ENCODE peak calls at places on chromosome 17, in eight cellular contexts. One of them, this sample, is unnamed.

GRCh38 chr17:17682737-17683675 is 1.7 kb downstream of the RAI1 start:
- DNase-seq in MM.1S: peak; percentile 64
- DNase-seq in neural progenitor cell: peak; percentile 82
- DNase-seq in PC-3: peak; percentile 69
- DNase-seq in GM23338: peak; percentile 75
- DNase-seq in HCT116: no peak
- DNase-seq in OCI-LY7: peak; percentile 65
- DNase-seq in SK-N-SH: peak; percentile 83
- DNase-seq in this sample: peak; percentile 90

GRCh38 chr17:17900615-17901520 is 64.1 kb upstream of the SREBF1 start:
- DNase-seq in MM.1S: no peak
- DNase-seq in neural progenitor cell: no peak
- DNase-seq in PC-3: peak; percentile 97
- DNase-seq in GM23338: no peak
- DNase-seq in HCT116: peak; percentile 78
- DNase-seq in OCI-LY7: no peak
- DNase-seq in SK-N-SH: peak; percentile 77
- DNase-seq in this sample: peak; percentile 66

GRCh38 chr17:31497994-31498826 is 106.7 kb downstream of the RAB11FIP4 start:
- DNase-seq in MM.1S: no peak
- DNase-seq in neural progenitor cell: no peak
- DNase-seq in PC-3: no peak
- DNase-seq in GM23338: no peak
- DNase-seq in HCT116: no peak
- DNase-seq in OCI-LY7: no peak
- DNase-seq in SK-N-SH: no peak
- DNase-seq in this sample: no peak

GRCh38 chr17:19897108-19897854 is 29.5 kb upstream of the ULK2 start:
- DNase-seq in MM.1S: no peak
- DNase-seq in neural progenitor cell: no peak
- DNase-seq in PC-3: peak; percentile 85
- DNase-seq in GM23338: no peak
- DNase-seq in HCT116: no peak
- DNase-seq in OCI-LY7: no peak
- DNase-seq in SK-N-SH: no peak
- DNase-seq in this sample: no peak

GRCh38 chr17:83185023-83186002 is 105.9 kb downstream of the METRNL start:
- DNase-seq in MM.1S: no peak
- DNase-seq in neural progenitor cell: no peak
- DNase-seq in PC-3: no peak
- DNase-seq in GM23338: no peak
- DNase-seq in HCT116: no peak
- DNase-seq in OCI-LY7: no peak
- DNase-seq in SK-N-SH: no peak
- DNase-seq in this sample: no peak

GRCh38 chr17:80970044-80970761 is 21.4 kb upstream of the CHMP6 start:
- DNase-seq in MM.1S: peak; percentile 38
- DNase-seq in neural progenitor cell: peak; percentile 62
- DNase-seq in PC-3: peak; percentile 57
- DNase-seq in GM23338: no peak
- DNase-seq in HCT116: no peak
- DNase-seq in OCI-LY7: peak; percentile 48
- DNase-seq in SK-N-SH: peak; percentile 82
- DNase-seq in this sample: peak; percentile 46

GRCh38 chr17:78895322-78895721 is 7.7 kb downstream of the CEP295NL start:
- DNase-seq in MM.1S: no peak
- DNase-seq in neural progenitor cell: no peak
- DNase-seq in PC-3: no peak
- DNase-seq in GM23338: no peak
- DNase-seq in HCT116: no peak
- DNase-seq in OCI-LY7: no peak
- DNase-seq in SK-N-SH: no peak
- DNase-seq in this sample: no peak

GRCh38 chr17:45172541-45173286 is 11.0 kb downstream of the HEXIM2 start:
- DNase-seq in MM.1S: peak; percentile 56
- DNase-seq in neural progenitor cell: peak; percentile 62
- DNase-seq in PC-3: peak; percentile 97
- DNase-seq in GM23338: peak; percentile 63
- DNase-seq in HCT116: peak; percentile 87
- DNase-seq in OCI-LY7: peak; percentile 81
- DNase-seq in SK-N-SH: peak; percentile 93
- DNase-seq in this sample: peak; percentile 64

GRCh38 chr17:14361945-14362508 is 61.1 kb downstream of the HS3ST3B1 start:
- DNase-seq in MM.1S: no peak
- DNase-seq in neural progenitor cell: no peak
- DNase-seq in PC-3: no peak
- DNase-seq in GM23338: no peak
- DNase-seq in HCT116: no peak
- DNase-seq in OCI-LY7: no peak
- DNase-seq in SK-N-SH: no peak
- DNase-seq in this sample: peak; percentile 60

GRCh38 chr17:79615926-79616325 is 5.1 kb upstream of the RBFOX3 start:
- DNase-seq in MM.1S: no peak
- DNase-seq in neural progenitor cell: no peak
- DNase-seq in PC-3: no peak
- DNase-seq in GM23338: no peak
- DNase-seq in HCT116: no peak
- DNase-seq in OCI-LY7: no peak
- DNase-seq in SK-N-SH: no peak
- DNase-seq in this sample: no peak

GRCh38 chr17:49101054-49101534 is 31.5 kb upstream of the B4GALNT2 start:
- DNase-seq in MM.1S: no peak
- DNase-seq in neural progenitor cell: no peak
- DNase-seq in PC-3: peak; percentile 99
- DNase-seq in GM23338: no peak
- DNase-seq in HCT116: peak; percentile 72
- DNase-seq in OCI-LY7: no peak
- DNase-seq in SK-N-SH: no peak
- DNase-seq in this sample: peak; percentile 38
- TF ChIP-seq EZH2phosphoT487 in MM.1S: no peak
- TF ChIP-seq EZH2phosphoT487 in neural progenitor cell: no peak
- TF ChIP-seq EZH2phosphoT487 in PC-3: no peak
- TF ChIP-seq EZH2phosphoT487 in GM23338: no peak
- TF ChIP-seq EZH2phosphoT487 in HCT116: no peak
- TF ChIP-seq EZH2phosphoT487 in OCI-LY7: no peak
- TF ChIP-seq EZH2phosphoT487 in SK-N-SH: no peak
- TF ChIP-seq EZH2phosphoT487 in this sample: no peak

GRCh38 chr17:62792122-62792800 is 15.9 kb downstream of the MARCHF10 start:
- DNase-seq in MM.1S: no peak
- DNase-seq in neural progenitor cell: no peak
- DNase-seq in PC-3: peak; percentile 98
- DNase-seq in GM23338: no peak
- DNase-seq in HCT116: peak; percentile 61
- DNase-seq in OCI-LY7: no peak
- DNase-seq in SK-N-SH: no peak
- DNase-seq in this sample: no peak

GRCh38 chr17:62793919-62794665 is 14.0 kb downstream of the MARCHF10 start:
- DNase-seq in MM.1S: no peak
- DNase-seq in neural progenitor cell: no peak
- DNase-seq in PC-3: no peak
- DNase-seq in GM23338: no peak
- DNase-seq in HCT116: no peak
- DNase-seq in OCI-LY7: no peak
- DNase-seq in SK-N-SH: no peak
- DNase-seq in this sample: no peak

GRCh38 chr17:62787358-62787757 is 20.8 kb downstream of the MARCHF10 start:
- DNase-seq in MM.1S: no peak
- DNase-seq in neural progenitor cell: no peak
- DNase-seq in PC-3: peak; percentile 87
- DNase-seq in GM23338: no peak
- DNase-seq in HCT116: no peak
- DNase-seq in OCI-LY7: no peak
- DNase-seq in SK-N-SH: no peak
- DNase-seq in this sample: no peak

GRCh38 chr17:62791235-62792121 is 16.6 kb downstream of the MARCHF10 start:
- DNase-seq in MM.1S: no peak
- DNase-seq in neural progenitor cell: no peak
- DNase-seq in PC-3: peak; percentile 69
- DNase-seq in GM23338: no peak
- DNase-seq in HCT116: no peak
- DNase-seq in OCI-LY7: no peak
- DNase-seq in SK-N-SH: no peak
- DNase-seq in this sample: no peak

DNA sequence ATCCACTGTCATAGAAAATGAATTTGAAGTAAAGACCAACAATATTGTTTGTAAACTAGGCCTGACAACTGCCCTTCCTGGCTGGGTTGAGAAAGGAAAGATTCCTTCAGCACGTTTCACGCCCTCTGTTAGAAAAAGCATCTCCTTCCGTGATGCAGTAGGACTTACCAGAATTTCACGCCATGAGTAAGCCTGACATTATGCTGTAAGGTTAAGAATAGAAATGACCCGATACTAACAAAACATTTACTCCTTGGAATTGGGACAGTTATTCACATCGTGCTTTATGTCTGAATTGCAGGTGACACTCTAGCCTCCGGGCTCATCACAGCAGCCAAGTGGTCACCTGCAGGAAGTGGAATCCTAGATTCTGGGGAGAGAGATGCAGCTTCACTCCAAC is 17.6 kb downstream of the MARCHF10 start:
- DNase-seq in MM.1S: no peak
- DNase-seq in neural progenitor cell: no peak
- DNase-seq in PC-3: peak; percentile 96
- DNase-seq in GM23338: no peak
- DNase-seq in HCT116: no peak
- DNase-seq in OCI-LY7: no peak
- DNase-seq in SK-N-SH: no peak
- DNase-seq in this sample: no peak
- H3K4me2 ChIP-seq in MM.1S: no peak overlapping the region
- H3K4me2 ChIP-seq in neural progenitor cell: no peak overlapping the region
- H3K4me2 ChIP-seq in PC-3: peak overlapping the region; percentile 70
- H3K4me2 ChIP-seq in GM23338: no peak overlapping the region
- H3K4me2 ChIP-seq in HCT116: no peak overlapping the region
- H3K4me2 ChIP-seq in OCI-LY7: no peak overlapping the region
- H3K4me2 ChIP-seq in SK-N-SH: peak overlapping the region; percentile 43
- H3K4me2 ChIP-seq in this sample: no peak overlapping the region

GRCh38 chr17:51487947-51488346 is 227.6 kb downstream of the UTP18 start:
- DNase-seq in MM.1S: no peak
- DNase-seq in neural progenitor cell: peak; percentile 59
- DNase-seq in PC-3: peak; percentile 56
- DNase-seq in GM23338: peak; percentile 82
- DNase-seq in HCT116: peak; percentile 77
- DNase-seq in OCI-LY7: peak; percentile 5
- DNase-seq in SK-N-SH: peak; percentile 33
- DNase-seq in this sample: peak; percentile 10
- TF ChIP-seq CTCF in MM.1S: no peak
- TF ChIP-seq CTCF in neural progenitor cell: peak; percentile 66
- TF ChIP-seq CTCF in PC-3: peak; percentile 60
- TF ChIP-seq CTCF in GM23338: peak; percentile 81
- TF ChIP-seq CTCF in HCT116: peak; percentile 49
- TF ChIP-seq CTCF in OCI-LY7: peak; percentile 52
- TF ChIP-seq CTCF in SK-N-SH: no peak
- TF ChIP-seq CTCF in this sample: peak; percentile 22

DNA sequence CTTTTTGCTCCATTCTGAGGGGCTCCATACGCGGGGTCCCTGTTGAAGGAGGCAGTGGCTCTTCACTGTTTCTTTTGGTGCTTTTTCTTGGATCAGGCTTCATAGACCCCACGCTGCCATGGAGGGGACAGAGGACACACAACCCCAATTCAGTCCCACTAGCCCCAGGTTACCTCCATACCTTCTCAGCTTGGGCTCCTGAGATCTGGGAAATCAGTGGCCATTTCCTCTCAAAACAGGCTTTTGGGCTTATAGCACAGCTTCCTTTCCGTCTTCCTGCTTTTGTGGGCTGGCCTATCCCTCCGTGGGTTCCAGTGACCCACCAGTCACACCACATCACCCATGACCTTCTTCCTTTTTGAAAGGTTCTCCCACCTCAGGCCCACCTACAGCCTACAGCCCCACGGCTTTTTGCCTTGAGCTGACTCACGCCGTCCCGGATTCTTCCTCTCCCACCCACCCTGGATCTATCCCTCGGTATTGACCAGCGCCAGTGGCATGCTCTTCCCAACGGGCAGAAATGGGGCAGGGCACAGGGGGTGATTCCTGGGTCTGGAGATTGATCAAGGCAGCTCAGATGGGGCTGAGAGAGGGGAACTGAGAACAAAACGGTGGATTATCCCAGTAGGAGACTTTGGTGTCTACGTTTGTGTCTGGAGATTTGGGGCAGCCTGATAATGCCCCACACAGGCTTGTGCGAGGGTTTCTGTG is 3.6 kb downstream of the TBX21 start:
- DNase-seq in MM.1S: no peak
- DNase-seq in neural progenitor cell: peak; percentile 39
- DNase-seq in PC-3: no peak
- DNase-seq in GM23338: no peak
- DNase-seq in HCT116: no peak
- DNase-seq in OCI-LY7: no peak
- DNase-seq in SK-N-SH: no peak
- DNase-seq in this sample: no peak
- TF ChIP-seq EZH2phosphoT487 in MM.1S: no peak
- TF ChIP-seq EZH2phosphoT487 in neural progenitor cell: no peak
- TF ChIP-seq EZH2phosphoT487 in PC-3: no peak
- TF ChIP-seq EZH2phosphoT487 in GM23338: no peak
- TF ChIP-seq EZH2phosphoT487 in HCT116: no peak
- TF ChIP-seq EZH2phosphoT487 in OCI-LY7: no peak
- TF ChIP-seq EZH2phosphoT487 in SK-N-SH: no peak
- TF ChIP-seq EZH2phosphoT487 in this sample: no peak

This sample was measured in hepatocyte.